ENCODE peak calls at places on chromosomes 12 and 14, in five cellular contexts. U is tibial artery; A is effector memory CD8-positive, alpha-beta T cell; Z is stimulated activated CD4-positive, alpha-beta T cell treated with anti-CD3 and anti-CD28 coated beads, Interleukin-2, amount 100 ng/mL, for 48 hours; J is cardiac fibroblast. F is an unnamed sample.

GRCh38 chr14:59017285-59017965 is 171.0 kb upstream of the DAAM1 start:
- DNase-seq in U (no peak), A (no peak), Z (no peak), J (no peak), F (no peak)

GRCh38 chr14:89399594-89400068 is 17.4 kb downstream of the FOXN3 start:
- DNase-seq in U (no peak), A (no peak), Z (no peak), J (peak; percentile 91), F (no peak)

GRCh38 chr12:100356646-100357223 is at the start of gene SLC17A8:
- DNase-seq in U (no peak), A (no peak), Z (no peak), J (no peak), F (no peak)

GRCh38 chr12:64893961-64894360 is 69.5 kb downstream of the TBC1D30 start:
- DNase-seq in U (no peak), A (no peak), Z (no peak), J (peak; percentile 10), F (no peak)

GRCh38 chr12:73902270-73902669 is 635.4 kb upstream of the ATXN7L3B start:
- DNase-seq in U (no peak), A (no peak), Z (no peak), J (no peak), F (no peak)

GRCh38 chr12:79397609-79398008 is 293.2 kb downstream of the PAWR start:
- DNase-seq in U (no peak), A (no peak), Z (no peak), J (no peak), F (no peak)

GRCh38 chr14:29865299-29865698 is 62.3 kb downstream of the PRKD1 start:
- DNase-seq in U (no peak), A (no peak), Z (no peak), J (no peak), F (no peak)

GRCh38 chr12:113103756-113104450 is 31.7 kb downstream of the RASAL1 start:
- DNase-seq in U (no peak), A (peak; percentile 54), Z (peak; percentile 53), J (no peak), F (no peak)

GRCh38 chr14:76773188-76773885 is 12.1 kb downstream of the VASH1 start:
- DNase-seq in U (peak; percentile 93), A (no peak), Z (no peak), J (peak; percentile 94), F (peak; percentile 68)

GRCh38 chr12:72081787-72082186 is 143.1 kb downstream of the TPH2 start:
- DNase-seq in U (no peak), A (no peak), Z (no peak), J (peak; percentile 5), F (no peak)

GRCh38 chr12:45726594-45727300 is 2.8 kb upstream of the ARID2 start:
- DNase-seq in U (peak; percentile 83), A (no peak), Z (peak; percentile 23), J (peak; percentile 51), F (peak; percentile 81)

GRCh38 chr12:111677186-111677585 is 8.6 kb downstream of the BRAP start:
- DNase-seq in U (no peak), A (no peak), Z (no peak), J (no peak), F (no peak)

GRCh38 chr12:65596514-65597010 is 227.7 kb upstream of the HMGA2 start:
- DNase-seq in U (no peak), A (no peak), Z (no peak), J (peak; percentile 35), F (no peak)

GRCh38 chr12:78306236-78306635 is 475.5 kb downstream of the NAV3 start:
- DNase-seq in U (no peak), A (no peak), Z (no peak), J (no peak), F (no peak)

GRCh38 chr12:45674583-45674982 is 54.9 kb upstream of the ARID2 start:
- DNase-seq in U (peak; percentile 78), A (no peak), Z (no peak), J (peak; percentile 91), F (peak; percentile 16)

GRCh38 chr12:75364918-75365317 is 26.0 kb upstream of the GLIPR1L2 start:
- DNase-seq in U (no peak), A (no peak), Z (no peak), J (no peak), F (no peak)

GRCh38 chr14:51365241-51365940 is 125.3 kb downstream of the TMX1 start:
- DNase-seq in U (no peak), A (no peak), Z (no peak), J (peak; percentile 62), F (no peak)

GRCh38 chr12:116194935-116195431 is 82.5 kb downstream of the MED13L start:
- DNase-seq in U (no peak), A (peak; percentile 7), Z (peak; percentile 21), J (no peak), F (no peak)

GRCh38 chr12:76143343-76144252 is 59.1 kb upstream of the NAP1L1 start:
- DNase-seq in U (no peak), A (peak; percentile 22), Z (no peak), J (peak; percentile 11), F (no peak)

GRCh38 chr14:54399560-54399959 is 2.8 kb downstream of the CDKN3 start:
- DNase-seq in U (no peak), A (no peak), Z (no peak), J (no peak), F (no peak)

GRCh38 chr14:53399057-53399456 is 245.9 kb upstream of the DDHD1 start:
- DNase-seq in U (no peak), A (no peak), Z (no peak), J (peak; percentile 44), F (no peak)

GRCh38 chr14:104732355-104732804 is 8.4 kb downstream of the ADSS1 start:
- DNase-seq in U (peak; percentile 98), A (no peak), Z (no peak), J (peak; percentile 47), F (peak; percentile 97)

GRCh38 chr12:130713581-130713991 is 2.5 kb downstream of the RIMBP2 start:
- DNase-seq in U (no peak), A (no peak), Z (no peak), J (no peak), F (no peak)

F was measured in psoas muscle.